ENCODE peak calls at places on chromosomes 11 and 22, in six cellular contexts. G is K562, F is GM12891, M is HepG2, B is GM12878, N is H1. Z is an unnamed sample.

GRCh38 chr22:39353346-39353745 is 3.6 kb downstream of the SYNGR1 start:
- DNase-seq in G (no peak), F (no peak), M (no peak), B (no peak), N (no peak), Z (no peak)

GRCh38 chr11:104572279-104572678 is 326.0 kb downstream of the CASP12 start:
- DNase-seq in G (no peak), F (no peak), M (no peak), B (no peak), N (no peak), Z (no peak)

GRCh38 chr11:1922411-1923113 is 3.1 kb downstream of the TNNT3 start:
- DNase-seq in G (no peak), F (no peak), M (no peak), B (no peak), N (no peak), Z (no peak)

GRCh38 chr11:96817488-96817887 is 427.7 kb downstream of the JRKL start:
- DNase-seq in G (peak), F (no peak), M (no peak), B (no peak), N (no peak), Z (no peak)

GRCh38 chr22:45478108-45478771 is 24.4 kb upstream of the FBLN1 start:
- DNase-seq in G (no peak), F (no peak), M (peak), B (no peak), N (no peak), Z (no peak)

GRCh38 chr11:101176381-101176780 is 46.8 kb upstream of the PGR start:
- DNase-seq in G (no peak), F (no peak), M (no peak), B (no peak), N (no peak), Z (no peak)

GRCh38 chr22:50481440-50482106 is at the start of gene ADM2:
- DNase-seq in G (peak), F (no peak), M (peak), B (no peak), N (peak), Z (no peak)

GRCh38 chr11:96760815-96761214 is 371.0 kb downstream of the JRKL start:
- DNase-seq in G (no peak), F (no peak), M (no peak), B (no peak), N (no peak), Z (no peak)

GRCh38 chr11:79087238-79087956 is 353.4 kb downstream of the TENM4 start:
- DNase-seq in G (no peak), F (no peak), M (peak), B (no peak), N (no peak), Z (no peak)

GRCh38 chr11:64916040-64916847 is 765 bp downstream of the ATG2A start:
- DNase-seq in G (peak), F (peak), M (peak), B (no peak), N (no peak), Z (peak)

GRCh38 chr22:43882122-43882767 is 9.6 kb downstream of the PNPLA5 start:
- DNase-seq in G (no peak), F (no peak), M (no peak), B (no peak), N (no peak), Z (no peak)

GRCh38 chr11:115272925-115273324 is 231.3 kb downstream of the CADM1 start:
- DNase-seq in G (no peak), F (no peak), M (no peak), B (no peak), N (no peak), Z (no peak)

GRCh38 chr22:17368727-17369552 is at the start of gene CECR2:
- DNase-seq in G (peak), F (no peak), M (no peak), B (peak), N (peak), Z (no peak)

GRCh38 chr22:46450931-46451660 is 86.3 kb downstream of the CELSR1 start:
- DNase-seq in G (no peak), F (no peak), M (no peak), B (no peak), N (no peak), Z (no peak)

GRCh38 chr11:119797736-119798135 is 68.7 kb upstream of the NECTIN1 start:
- DNase-seq in G (no peak), F (no peak), M (no peak), B (no peak), N (no peak), Z (no peak)

GRCh38 chr22:17243524-17243923 is 24.3 kb upstream of the ADA2 start:
- DNase-seq in G (peak), F (peak), M (no peak), B (peak), N (no peak), Z (peak)

GRCh38 chr11:127651175-127651887 is 650.8 kb upstream of the KIRREL3 start:
- DNase-seq in G (no peak), F (no peak), M (no peak), B (no peak), N (no peak), Z (no peak)

GRCh38 chr22:22752556-22753477 is 108.4 kb downstream of the GGTLC2 start:
- DNase-seq in G (no peak), F (no peak), M (no peak), B (no peak), N (peak), Z (no peak)

GRCh38 chr11:121769191-121769590 is 316.4 kb upstream of the SORL1-AS1 start:
- DNase-seq in G (no peak), F (no peak), M (no peak), B (no peak), N (no peak), Z (no peak)

GRCh38 chr11:129215506-129216245 is 23.6 kb upstream of the ARHGAP32 start:
- DNase-seq in G (no peak), F (no peak), M (no peak), B (no peak), N (no peak), Z (no peak)

GRCh38 chr11:120121336-120121735 is 16.6 kb downstream of the TRIM29 start:
- DNase-seq in G (no peak), F (no peak), M (no peak), B (no peak), N (no peak), Z (no peak)

GRCh38 chr11:19080579-19080993 is 20.1 kb upstream of the MRGPRX2 start:
- DNase-seq in G (no peak), F (no peak), M (peak), B (no peak), N (no peak), Z (no peak)

GRCh38 chr11:50074161-50074560 is 41.5 kb downstream of the OR4C45 start:
- DNase-seq in G (no peak), F (no peak), M (no peak), B (no peak), N (no peak), Z (no peak)

GRCh38 chr11:50073113-50074105 is 40.7 kb downstream of the OR4C45 start:
- DNase-seq in G (no peak), F (no peak), M (no peak), B (no peak), N (no peak), Z (no peak)

GRCh38 chr11:50077526-50077925 is 44.9 kb downstream of the OR4C45 start:
- DNase-seq in G (no peak), F (no peak), M (no peak), B (no peak), N (no peak), Z (no peak)

GRCh38 chr11:50078001-50078400 is 45.3 kb downstream of the OR4C45 start:
- DNase-seq in G (no peak), F (no peak), M (no peak), B (no peak), N (no peak), Z (no peak)

DNA sequence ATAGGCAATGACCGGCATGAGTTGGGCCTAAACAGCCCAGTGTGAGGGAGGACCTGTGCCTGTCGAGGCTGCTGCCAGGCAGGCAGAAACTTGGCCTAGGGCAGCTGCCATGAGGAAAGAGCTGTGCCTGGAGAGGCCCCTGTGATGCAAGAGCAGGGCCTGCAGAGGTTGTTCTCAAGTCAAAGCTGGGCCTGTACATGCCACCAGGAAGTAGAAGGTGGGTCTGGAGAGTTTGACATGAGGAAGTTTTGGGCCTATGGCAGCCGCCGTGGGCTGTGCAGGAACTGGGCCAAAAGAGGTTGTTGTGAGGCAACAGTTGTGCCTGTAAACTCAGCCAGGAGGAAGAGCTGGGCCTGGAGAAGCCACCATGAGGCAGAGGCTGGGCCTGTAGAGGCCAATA is 43.2 kb downstream of the OR4C45 start:
- DNase-seq in G (no peak), F (no peak), M (no peak), B (no peak), N (no peak), Z (no peak)
- TF ChIP-seq POLR2A in G (no peak), F (no peak), M (no peak), B (no peak), N (no peak), Z (no peak)

GRCh38 chr11:43944761-43945311 is 2.4 kb downstream of the C11orf96 start:
- DNase-seq in G (peak), F (peak), M (peak), B (no peak), N (peak), Z (peak)

GRCh38 chr11:43942651-43943356 is 367 bp downstream of the C11orf96 start:
- DNase-seq in G (peak), F (no peak), M (no peak), B (no peak), N (peak), Z (no peak)

GRCh38 chr11:43941257-43941879 is 1.1 kb upstream of the C11orf96 start:
- DNase-seq in G (peak), F (no peak), M (no peak), B (no peak), N (no peak), Z (no peak)

GRCh38 chr11:43943357-43943930 is 1.0 kb downstream of the C11orf96 start:
- DNase-seq in G (peak), F (no peak), M (no peak), B (no peak), N (no peak), Z (no peak)

DNA sequence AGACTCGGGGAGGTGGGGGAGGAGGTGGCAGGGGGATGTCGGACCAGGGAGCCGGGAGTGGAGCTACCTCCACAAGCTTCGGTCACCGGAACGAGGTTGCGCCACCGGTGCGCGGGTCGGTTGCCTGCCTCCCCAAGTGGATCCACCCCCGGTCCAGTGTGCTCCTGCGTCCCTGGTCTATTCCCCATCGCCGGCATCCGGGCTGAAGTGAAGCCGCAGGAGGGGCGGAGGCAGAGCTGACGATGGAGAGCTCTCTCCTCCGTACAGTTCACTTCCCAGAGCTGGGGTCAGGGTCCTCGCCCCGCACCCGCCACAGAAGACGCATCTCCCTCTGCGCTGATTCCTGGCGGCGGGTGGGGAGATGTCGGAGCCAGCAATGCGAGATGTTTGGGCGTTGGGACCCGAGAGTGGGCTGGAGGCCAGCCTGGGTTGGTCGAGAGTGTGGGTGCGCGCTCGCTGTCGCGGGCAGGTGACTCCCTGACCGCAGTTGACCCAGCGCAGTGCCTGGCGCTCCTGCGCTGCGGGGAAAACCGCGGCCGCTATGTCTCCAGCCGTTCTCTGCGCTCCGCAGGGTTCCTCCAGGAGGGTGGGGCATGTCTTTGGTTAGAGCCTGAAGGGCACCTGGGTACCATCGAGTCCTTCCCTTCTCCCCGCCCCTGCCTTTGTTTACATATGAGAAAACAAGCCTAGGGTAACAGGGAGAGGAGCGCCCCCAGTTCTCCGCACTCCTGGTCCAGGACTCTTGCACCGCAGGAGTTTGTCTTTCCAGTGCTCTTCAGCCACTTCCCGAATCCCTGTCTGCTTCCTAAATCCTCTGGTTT is 1.7 kb downstream of the C11orf96 start:
- DNase-seq in G (peak), F (no peak), M (no peak), B (no peak), N (peak), Z (no peak)
- TF ChIP-seq TAF1 in G (no peak), F (no peak), M (no peak), B (no peak), N (no peak), Z (no peak)

GRCh38 chr22:36160499-36160942 is at the start of gene APOL3:
- DNase-seq in G (no peak), F (no peak), M (no peak), B (peak), N (no peak), Z (no peak)
- TF ChIP-seq POLR2A in G (no peak), F (peak), M (no peak), B (peak), N (no peak), Z (peak)

GRCh38 chr11:69931060-69931910 is 112.1 kb upstream of the FGF3 start:
- DNase-seq in G (no peak), F (no peak), M (no peak), B (no peak), N (no peak), Z (no peak)
- TF ChIP-seq TAF1 in G (no peak), F (no peak), M (no peak), B (no peak), N (no peak), Z (no peak)